ENCODE peak calls at places on chromosomes 4 and X, in six cellular contexts. J is testis, R is fibroblast of lung, O is uterus, N is NB4, M is left ventricle myocardium inferior. C is an unnamed sample.

GRCh38 chrX:39834600-39834999 is 263.2 kb downstream of the BCOR start:
- DNase-seq in J (no peak), R (no peak), M (no peak), N (no peak), O (no peak), C (no peak)

GRCh38 chrX:46791927-46792825 is 33.3 kb upstream of the SLC9A7 start:
- DNase-seq in O (no peak), M (no peak), N (peak), J (no peak), R (peak), C (peak)

GRCh38 chrX:107741318-107741813 is 34.2 kb downstream of the TSC22D3 start:
- DNase-seq in J (no peak), M (no peak), N (no peak), O (no peak), R (no peak), C (no peak)

GRCh38 chr4:185912779-185913178 is 100.8 kb upstream of the SORBS2 start:
- DNase-seq in R (no peak), O (no peak), M (no peak), J (no peak), N (no peak), C (peak)

GRCh38 chr4:45094676-45095075 is 368.3 kb upstream of the GNPDA2 start:
- DNase-seq in O (no peak), R (no peak), J (no peak), N (no peak), M (no peak), C (no peak)

GRCh38 chrX:45198301-45198700 is 2.4 kb downstream of the DIPK2B start:
- DNase-seq in M (no peak), O (no peak), J (no peak), R (no peak), N (no peak), C (no peak)

GRCh38 chrX:10296581-10296980 is 139.8 kb downstream of the CLCN4 start:
- DNase-seq in M (no peak), R (peak), O (no peak), J (no peak), N (no peak), C (peak)

GRCh38 chrX:17592117-17592516 is 145.2 kb upstream of the SCML1 start:
- DNase-seq in J (peak), M (no peak), R (peak), O (no peak), N (no peak), C (no peak)

GRCh38 chr4:142100941-142101340 is 464.6 kb downstream of the IL15 start:
- DNase-seq in O (no peak), J (no peak), N (no peak), R (no peak), M (no peak), C (no peak)

GRCh38 chrX:2501246-2502102 is 698 bp upstream of the DHRSX start:
- DNase-seq in N (no peak), J (no peak), R (no peak), M (no peak), O (no peak), C (no peak)

GRCh38 chr4:151147000-151147399 is 47.6 kb downstream of the RPS3A start:
- DNase-seq in J (no peak), N (peak), M (no peak), R (no peak), O (no peak), C (no peak)

GRCh38 chr4:172147702-172148101 is 334.5 kb downstream of the GALNTL6 start:
- DNase-seq in O (no peak), M (no peak), R (peak), J (no peak), N (no peak), C (no peak)

GRCh38 chr4:174714393-174715211 is 114.4 kb downstream of the GLRA3 start:
- DNase-seq in J (peak), R (peak), M (no peak), O (no peak), N (peak), C (peak)

GRCh38 chr4:138910201-138910913 is 105.2 kb upstream of the NOCT start:
- DNase-seq in M (no peak), R (peak), N (no peak), J (no peak), O (no peak), C (no peak)

GRCh38 chrX:38515291-38515690 is 46.1 kb upstream of the TSPAN7 start:
- DNase-seq in O (no peak), M (no peak), N (peak), R (no peak), J (no peak), C (no peak)

GRCh38 chr4:56424697-56425514 is 10.5 kb downstream of the PPAT start:
- DNase-seq in O (peak), R (peak), J (peak), N (peak), M (no peak), C (no peak)

GRCh38 chr4:43048570-43048969 is 156.1 kb downstream of the GRXCR1 start:
- DNase-seq in N (peak), J (no peak), M (no peak), R (no peak), O (no peak), C (no peak)

GRCh38 chrX:80721186-80721585 is 88.5 kb downstream of the BRWD3 start:
- DNase-seq in O (no peak), R (no peak), J (no peak), M (no peak), N (no peak), C (no peak)

GRCh38 chrX:143853488-143853887 is 30.4 kb upstream of the UBE2NL start:
- DNase-seq in N (no peak), O (no peak), J (no peak), M (no peak), R (peak), C (no peak)

GRCh38 chrX:95893632-95894031 is 791.0 kb upstream of the DIAPH2 start:
- DNase-seq in M (no peak), J (no peak), O (no peak), R (peak), N (no peak), C (no peak)

GRCh38 chr4:13910556-13910955 is 283.0 kb upstream of the BOD1L1 start:
- DNase-seq in R (no peak), O (no peak), M (no peak), J (no peak), N (no peak), C (no peak)

GRCh38 chr4:136741468-136741867 is 790.8 kb downstream of the PCDH18 start:
- DNase-seq in M (no peak), J (no peak), R (peak), N (no peak), O (no peak), C (no peak)

GRCh38 chr4:41594439-41594838 is 56.5 kb downstream of the LIMCH1 start:
- DNase-seq in M (peak), N (no peak), O (peak), J (peak), R (peak), C (no peak)

GRCh38 chr4:42865572-42866189 is 26.8 kb upstream of the GRXCR1 start:
- DNase-seq in M (no peak), R (peak), O (peak), J (peak), N (peak), C (peak)

GRCh38 chrX:11577603-11578002 is 88.1 kb downstream of the ARHGAP6 start:
- DNase-seq in M (no peak), J (no peak), O (no peak), R (no peak), N (no peak), C (no peak)

GRCh38 chr4:84324850-84325249 is 174.2 kb downstream of the NKX6-1 start:
- DNase-seq in R (peak), J (no peak), N (no peak), M (no peak), O (no peak), C (no peak)

GRCh38 chrX:119512145-119512800 is 44.0 kb downstream of the SLC25A5 start:
- DNase-seq in R (peak), N (peak), O (peak), M (peak), J (peak), C (peak)
- TF ChIP-seq CTCF in R (peak), N (peak), O (peak), M (peak), J (peak), C (peak)

GRCh38 chr4:1863297-1864033 is 7.5 kb upstream of the LETM1 start:
- DNase-seq in R (no peak), O (no peak), M (no peak), N (no peak), J (no peak), C (no peak)

GRCh38 chr4:1859389-1859753 is 3.4 kb upstream of the LETM1 start:
- DNase-seq in N (no peak), O (no peak), J (no peak), R (no peak), M (no peak), C (no peak)

GRCh38 chr4:1864076-1865008 is 6.9 kb upstream of the NSD2 start:
- DNase-seq in O (no peak), M (no peak), N (no peak), J (no peak), R (no peak), C (no peak)

GRCh38 chr4:1862961-1863296 is 7.0 kb upstream of the LETM1 start:
- DNase-seq in O (no peak), N (no peak), R (no peak), J (no peak), M (no peak), C (no peak)

GRCh38 chr4:1862055-1862911 is 6.3 kb upstream of the LETM1 start:
- DNase-seq in O (no peak), N (no peak), J (no peak), M (no peak), R (no peak), C (no peak)
- H3K4me3 ChIP-seq in O (no peak), N (no peak), J (peak), M (peak), R (peak), C (peak)

GRCh38 chrX:128517691-128518090 is 465.5 kb upstream of the ACTRT1 start:
- DNase-seq in J (no peak), N (no peak), R (no peak), O (no peak), M (no peak), C (no peak)

DNA sequence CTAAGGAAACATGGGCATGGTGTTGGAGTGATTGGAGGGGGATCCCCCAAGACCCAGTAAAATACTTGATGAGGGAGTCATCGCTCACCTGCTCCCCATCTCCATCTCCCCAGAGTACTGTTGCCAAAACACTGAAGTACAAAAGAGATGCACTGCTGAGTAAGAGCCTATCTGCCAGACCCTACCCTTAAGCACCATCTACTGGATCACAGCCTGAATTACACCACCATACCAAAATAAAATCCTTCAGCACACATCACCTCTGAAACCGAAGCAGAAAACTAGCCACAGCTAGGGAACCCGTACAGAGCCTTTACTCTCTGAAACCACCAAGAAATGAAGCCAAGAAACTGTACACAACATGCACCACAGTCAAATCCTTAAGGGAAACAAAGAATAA is 466.3 kb upstream of the ACTRT1 start:
- DNase-seq in R (no peak), N (peak), J (no peak), M (no peak), O (no peak), C (no peak)
- TF ChIP-seq CTCF in R (no peak), N (peak), J (no peak), M (no peak), O (no peak), C (no peak)

DNA sequence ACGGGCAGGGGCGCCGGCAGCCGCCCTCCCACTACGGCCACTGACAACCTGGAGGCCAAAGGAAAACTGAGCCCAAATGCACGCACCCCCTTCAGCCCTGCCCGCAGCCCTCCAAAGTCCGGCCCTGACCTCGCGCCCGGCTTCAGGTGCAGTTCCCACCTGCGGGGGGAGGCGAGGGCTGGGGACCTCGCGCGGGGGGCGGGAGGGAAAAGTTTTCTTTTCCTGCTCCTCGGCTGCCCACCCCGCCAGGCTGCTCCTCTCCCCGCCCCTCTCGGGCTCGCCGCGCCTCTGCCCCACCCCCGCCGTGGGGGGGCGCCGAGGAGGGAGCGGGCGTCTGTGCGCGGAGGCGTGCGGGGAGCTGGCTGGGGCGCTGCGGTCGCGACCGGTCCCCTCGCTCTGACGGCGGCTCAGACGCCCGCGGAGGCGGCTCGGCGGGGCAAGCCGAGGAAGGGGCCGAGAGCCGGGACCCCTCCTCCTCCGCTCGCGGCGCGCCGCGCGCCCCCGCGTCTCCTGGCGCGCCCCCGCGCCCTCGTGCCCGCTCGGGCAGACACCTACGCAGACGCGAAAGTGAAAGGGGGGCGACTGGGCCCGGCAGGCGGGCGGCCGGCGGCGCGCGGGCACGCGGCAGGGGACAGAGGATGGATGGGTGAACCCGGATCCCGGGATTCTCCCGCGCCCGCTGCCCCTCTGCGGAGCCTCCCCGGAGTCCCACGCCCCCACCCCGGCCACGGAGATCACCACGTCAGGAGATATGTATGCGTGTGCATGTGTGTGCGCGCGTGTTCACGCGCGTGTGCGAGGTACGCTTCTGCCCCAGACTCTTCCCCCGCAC is 3.1 kb upstream of the NR3C2 start:
- DNase-seq in J (peak), O (peak), R (peak), M (peak), N (no peak), C (no peak)
- H3K4me3 ChIP-seq in J (peak), O (peak), R (peak), M (peak), N (no peak), C (peak)

GRCh38 chr4:47490550-47490949 is 5.5 kb downstream of the ATP10D start:
- DNase-seq in N (peak), R (peak), M (no peak), J (no peak), O (no peak), C (no peak)
- TF ChIP-seq CTCF in N (peak), R (peak), M (peak), J (peak), O (peak), C (peak)

GRCh38 chr4:187814737-187815465 is 180.7 kb upstream of the ZFP42 start:
- DNase-seq in R (peak), J (peak), N (no peak), M (no peak), O (no peak), C (no peak)
- H3K4me3 ChIP-seq in R (peak), J (peak), N (no peak), M (peak), O (no peak), C (no peak)

DNA sequence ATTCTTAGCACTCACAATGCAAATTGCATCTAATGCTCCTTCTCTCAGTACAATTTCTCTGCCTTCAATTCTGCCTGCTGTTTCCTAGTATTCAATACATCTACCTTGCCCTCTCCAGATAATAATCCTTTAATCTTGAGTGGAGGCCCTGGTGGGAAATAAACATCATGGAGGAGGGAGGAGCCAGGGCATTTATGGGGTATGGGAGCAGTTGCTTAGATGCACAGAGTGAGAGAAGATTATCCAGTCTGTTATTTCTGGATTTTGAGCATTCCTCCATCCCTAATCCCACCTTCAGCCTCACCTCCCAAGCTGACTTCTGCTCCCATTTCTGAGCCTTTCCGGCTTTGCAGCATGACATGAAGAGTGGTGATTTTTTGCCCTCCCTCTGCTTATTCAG is 127.9 kb upstream of the PPP3CA start:
- DNase-seq in J (no peak), O (no peak), R (no peak), M (no peak), N (no peak), C (no peak)
- TF ChIP-seq CTCF in J (no peak), O (no peak), R (no peak), M (no peak), N (no peak), C (no peak)

DNA sequence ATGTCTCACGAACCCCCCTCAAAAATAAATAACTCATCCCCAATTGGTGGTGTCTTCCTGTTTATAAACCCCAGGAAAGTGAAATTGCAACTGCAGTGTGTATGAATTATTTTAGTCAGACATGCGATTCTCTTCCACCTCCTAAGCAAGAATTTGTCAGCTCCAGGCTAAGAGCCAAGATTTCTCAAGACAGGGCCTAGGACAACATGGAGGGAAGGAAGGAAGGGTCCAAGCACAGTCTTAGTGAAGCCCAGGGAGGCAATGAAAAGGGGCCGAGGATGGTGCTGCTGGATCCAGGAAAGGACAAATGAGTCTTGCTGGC is 20.0 kb downstream of the SH3KBP1 start:
- DNase-seq in R (peak), M (no peak), N (no peak), O (peak), J (no peak), C (no peak)
- H3K4me3 ChIP-seq in R (no peak), M (no peak), N (peak), O (no peak), J (no peak), C (no peak)

GRCh38 chr4:26055855-26056254 is 141.8 kb downstream of the SMIM20 start:
- DNase-seq in N (peak), M (no peak), J (no peak), R (no peak), O (no peak), C (no peak)
- TF ChIP-seq CTCF in N (peak), M (no peak), J (no peak), R (no peak), O (no peak), C (no peak)

C was measured in AG09309.